ENCODE peak calls at places on chromosomes 5 and 9, in seven cellular contexts. T is stomach, J is prostate gland, N is heart left ventricle, Y is breast epithelium, O is uterus, G is tibial nerve. P is an unnamed sample.

GRCh38 chr9:138063033-138063432 is 185.5 kb downstream of the CACNA1B start:
- DNase-seq in T (no peak), J (no peak), N (no peak), Y (no peak), O (no peak), G (no peak), P (no peak)

GRCh38 chr5:90940227-90940995 is 381.8 kb downstream of the ADGRV1 start:
- DNase-seq in T (no peak), J (no peak), N (no peak), Y (peak; percentile 20), O (no peak), G (no peak), P (no peak)

GRCh38 chr5:149754481-149754880 is 24.4 kb downstream of the PPARGC1B start:
- DNase-seq in T (no peak), J (no peak), N (no peak), Y (no peak), O (no peak), G (no peak), P (no peak)

GRCh38 chr5:34509392-34509791 is 146.7 kb upstream of the RAI14 start:
- DNase-seq in T (no peak), J (peak; percentile 66), N (no peak), Y (no peak), O (no peak), G (no peak), P (no peak)

GRCh38 chr9:133140174-133140505 is 19.1 kb upstream of the RALGDS start:
- DNase-seq in T (no peak), J (no peak), N (no peak), Y (no peak), O (no peak), G (no peak), P (no peak)

GRCh38 chr5:56350595-56351170 is 117.6 kb upstream of the ANKRD55 start:
- DNase-seq in T (no peak), J (no peak), N (peak; percentile 80), Y (peak; percentile 57), O (peak; percentile 77), G (no peak), P (no peak)

GRCh38 chr5:67021522-67022316 is 174.9 kb downstream of the CD180 start:
- DNase-seq in T (no peak), J (no peak), N (no peak), Y (no peak), O (no peak), G (no peak), P (no peak)

GRCh38 chr5:177300971-177301370 is 2.5 kb downstream of the RAB24 start:
- DNase-seq in T (no peak), J (no peak), N (no peak), Y (no peak), O (no peak), G (no peak), P (no peak)

GRCh38 chr5:63963080-63963735 is 963 bp upstream of the HTR1A start:
- DNase-seq in T (no peak), J (no peak), N (peak; percentile 16), Y (no peak), O (no peak), G (no peak), P (no peak)

GRCh38 chr9:20139755-20140154 is 350.9 kb upstream of the SLC24A2 start:
- DNase-seq in T (no peak), J (no peak), N (no peak), Y (no peak), O (no peak), G (no peak), P (no peak)

GRCh38 chr9:68983797-68984419 is 30.0 kb downstream of the PRKACG start:
- DNase-seq in T (no peak), J (no peak), N (no peak), Y (no peak), O (no peak), G (no peak), P (no peak)

GRCh38 chr9:88387035-88387732 is 1.1 kb upstream of the SPIN1 start:
- DNase-seq in T (peak; percentile 34), J (peak; percentile 33), N (peak; percentile 31), Y (no peak), O (peak; percentile 26), G (no peak), P (no peak)

GRCh38 chr5:93096561-93096960 is 484.5 kb downstream of the NR2F1-AS1 start:
- DNase-seq in T (no peak), J (no peak), N (no peak), Y (no peak), O (no peak), G (no peak), P (no peak)

GRCh38 chr5:3326569-3327232 is 268.9 kb upstream of the IRX1 start:
- DNase-seq in T (no peak), J (no peak), N (no peak), Y (no peak), O (no peak), G (no peak), P (no peak)

GRCh38 chr5:15366676-15367391 is 133.1 kb upstream of the FBXL7 start:
- DNase-seq in T (no peak), J (no peak), N (no peak), Y (no peak), O (no peak), G (no peak), P (no peak)

GRCh38 chr5:10323588-10324488 is 16.1 kb upstream of the CMBL start:
- DNase-seq in T (no peak), J (no peak), N (no peak), Y (no peak), O (no peak), G (no peak), P (no peak)

GRCh38 chr5:139732019-139732418 is 63.6 kb upstream of the PSD2 start:
- DNase-seq in T (no peak), J (no peak), N (no peak), Y (no peak), O (no peak), G (no peak), P (no peak)

GRCh38 chr9:35733109-35733541 is 659 bp downstream of the CREB3 start:
- DNase-seq in T (no peak), J (peak; percentile 15), N (no peak), Y (no peak), O (no peak), G (no peak), P (no peak)

GRCh38 chr5:96049398-96050272 is 88.0 kb upstream of the ELL2 start:
- DNase-seq in T (no peak), J (no peak), N (no peak), Y (no peak), O (no peak), G (no peak), P (no peak)

GRCh38 chr5:157253547-157253946 is 12.4 kb upstream of the CYFIP2 start:
- DNase-seq in T (peak; percentile 47), J (peak; percentile 20), N (no peak), Y (no peak), O (peak; percentile 29), G (peak; percentile 35), P (peak; percentile 90)

GRCh38 chr5:16889203-16889971 is 46.7 kb downstream of the MYO10 start:
- DNase-seq in T (no peak), J (peak; percentile 32), N (no peak), Y (no peak), O (no peak), G (no peak), P (no peak)

GRCh38 chr5:169279125-169279524 is 21.8 kb downstream of the SLIT3 start:
- DNase-seq in T (no peak), J (no peak), N (no peak), Y (no peak), O (no peak), G (no peak), P (no peak)

GRCh38 chr5:74579215-74579614 is 61.3 kb downstream of the ENC1 start:
- DNase-seq in T (no peak), J (no peak), N (no peak), Y (no peak), O (no peak), G (no peak), P (no peak)

GRCh38 chr5:171986772-171987171 is 19.7 kb downstream of the FBXW11 start:
- DNase-seq in T (no peak), J (no peak), N (no peak), Y (no peak), O (no peak), G (no peak), P (no peak)

GRCh38 chr5:112492291-112492690 is 73.2 kb upstream of the EPB41L4A start:
- DNase-seq in T (peak; percentile 55), J (no peak), N (no peak), Y (no peak), O (peak; percentile 15), G (no peak), P (no peak)

GRCh38 chr9:130689937-130690700 is 3.5 kb upstream of the EXOSC2 start:
- DNase-seq in T (peak; percentile 87), J (peak; percentile 90), N (peak; percentile 75), Y (peak; percentile 85), O (peak; percentile 75), G (peak; percentile 42), P (no peak)

GRCh38 chr9:127445851-127446719 is 5.1 kb downstream of the RPL12 start:
- DNase-seq in T (no peak), J (no peak), N (no peak), Y (no peak), O (no peak), G (no peak), P (no peak)
- TF ChIP-seq POLR2A in T (no peak), J (no peak), N (no peak), Y (no peak), O (no peak), G (no peak), P (no peak)

GRCh38 chr9:112546149-112547012 is 59.8 kb downstream of the KIAA1958 start:
- DNase-seq in T (no peak), J (no peak), N (no peak), Y (no peak), O (no peak), G (no peak), P (no peak)
- H3K4me1 ChIP-seq in T (peaks cover 20% of the 10 kb centered on the region), J (no peaks in the 10 kb centered on the region), N (no peaks in the 10 kb centered on the region), Y (no peaks in the 10 kb centered on the region), O (peaks cover 4% of the 10 kb centered on the region), G (no peaks in the 10 kb centered on the region), P (no peaks in the 10 kb centered on the region)

DNA sequence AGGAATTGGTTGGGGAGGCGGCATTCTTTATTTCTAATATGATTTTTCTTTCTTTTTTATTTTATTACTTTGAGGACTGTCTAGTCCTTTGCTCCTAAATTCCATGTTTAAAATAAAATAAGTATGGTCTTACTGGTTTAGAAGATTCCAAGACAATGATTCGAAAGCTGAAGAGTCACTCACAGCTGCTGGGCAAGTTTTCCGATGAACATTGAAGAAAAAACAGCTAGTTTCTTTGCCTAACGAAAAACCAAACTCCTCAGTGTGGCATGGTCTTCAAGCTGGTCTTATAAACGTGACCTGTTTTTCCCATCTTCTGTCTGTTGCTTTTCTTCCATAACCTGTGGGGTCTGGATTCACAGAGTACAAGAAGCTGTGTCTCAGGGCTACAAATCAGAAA is 25.1 kb downstream of the ZNF474 start:
- DNase-seq in T (no peak), J (no peak), N (no peak), Y (no peak), O (no peak), G (no peak), P (no peak)
- TF ChIP-seq POLR2A in T (no peak), J (no peak), N (no peak), Y (no peak), O (no peak), G (no peak), P (no peak)

GRCh38 chr5:36443941-36444340 is 142.2 kb upstream of the RANBP3L start:
- DNase-seq in T (no peak), J (no peak), N (no peak), Y (no peak), O (no peak), G (no peak), P (no peak)
- H3K4me1 ChIP-seq in T (peaks cover 17% of the 10 kb centered on the region), J (peaks cover 4% of the 10 kb centered on the region), N (no peaks in the 10 kb centered on the region), Y (no peaks in the 10 kb centered on the region), O (no peaks in the 10 kb centered on the region), G (no peaks in the 10 kb centered on the region), P (peaks cover 5% of the 10 kb centered on the region)

GRCh38 chr9:75229605-75230332 is 141.5 kb downstream of the OSTF1 start:
- DNase-seq in T (peak; percentile 88), J (peak; percentile 97), N (no peak), Y (peak; percentile 91), O (no peak), G (no peak), P (no peak)
- TF ChIP-seq POLR2A in T (no peak), J (peak; percentile 23), N (no peak), Y (no peak), O (no peak), G (no peak), P (no peak)